ENCODE peak calls at places on chromosomes 5 and 9, in eight cellular contexts. One of them, this sample, is unnamed.

GRCh38 chr9:124522121-124523098 is 15.2 kb upstream of the NR5A1 start:
- DNase-seq in NCI-H510A: no peak
- DNase-seq in stimulated activated CD8-positive, alpha-beta memory T cell treated with anti-CD3 and anti-CD28 coated beads, Interleukin-7, amount 100 ng/mL, for 4 hours: no peak
- DNase-seq in iPS DF 19.7: no peak
- DNase-seq in astrocyte of the spinal cord: no peak
- DNase-seq in activated CD4-positive, alpha-beta T cell treated with anti-CD3 and anti-CD28 coated beads for 48 hours: no peak
- DNase-seq in prostate gland: no peak
- DNase-seq in kidney epithelial cell: no peak
- DNase-seq in this sample: peak

GRCh38 chr9:123440256-123440655 is 84.3 kb downstream of the CRB2 start:
- DNase-seq in NCI-H510A: no peak
- DNase-seq in stimulated activated CD8-positive, alpha-beta memory T cell treated with anti-CD3 and anti-CD28 coated beads, Interleukin-7, amount 100 ng/mL, for 4 hours: no peak
- DNase-seq in iPS DF 19.7: no peak
- DNase-seq in astrocyte of the spinal cord: no peak
- DNase-seq in activated CD4-positive, alpha-beta T cell treated with anti-CD3 and anti-CD28 coated beads for 48 hours: no peak
- DNase-seq in prostate gland: no peak
- DNase-seq in kidney epithelial cell: no peak
- DNase-seq in this sample: no peak

GRCh38 chr5:113806823-113807222 is 293.3 kb downstream of the YTHDC2 start:
- DNase-seq in NCI-H510A: no peak
- DNase-seq in stimulated activated CD8-positive, alpha-beta memory T cell treated with anti-CD3 and anti-CD28 coated beads, Interleukin-7, amount 100 ng/mL, for 4 hours: no peak
- DNase-seq in iPS DF 19.7: no peak
- DNase-seq in astrocyte of the spinal cord: peak
- DNase-seq in activated CD4-positive, alpha-beta T cell treated with anti-CD3 and anti-CD28 coated beads for 48 hours: no peak
- DNase-seq in prostate gland: no peak
- DNase-seq in kidney epithelial cell: no peak
- DNase-seq in this sample: no peak

GRCh38 chr9:134181648-134182034 is 17.3 kb upstream of the RNU6ATAC start:
- DNase-seq in NCI-H510A: no peak
- DNase-seq in stimulated activated CD8-positive, alpha-beta memory T cell treated with anti-CD3 and anti-CD28 coated beads, Interleukin-7, amount 100 ng/mL, for 4 hours: no peak
- DNase-seq in iPS DF 19.7: no peak
- DNase-seq in astrocyte of the spinal cord: no peak
- DNase-seq in activated CD4-positive, alpha-beta T cell treated with anti-CD3 and anti-CD28 coated beads for 48 hours: no peak
- DNase-seq in prostate gland: no peak
- DNase-seq in kidney epithelial cell: no peak
- DNase-seq in this sample: no peak

GRCh38 chr5:132385321-132386105 is 16.0 kb downstream of the SLC22A5 start:
- DNase-seq in NCI-H510A: no peak
- DNase-seq in stimulated activated CD8-positive, alpha-beta memory T cell treated with anti-CD3 and anti-CD28 coated beads, Interleukin-7, amount 100 ng/mL, for 4 hours: peak
- DNase-seq in iPS DF 19.7: no peak
- DNase-seq in astrocyte of the spinal cord: peak
- DNase-seq in activated CD4-positive, alpha-beta T cell treated with anti-CD3 and anti-CD28 coated beads for 48 hours: peak
- DNase-seq in prostate gland: peak
- DNase-seq in kidney epithelial cell: no peak
- DNase-seq in this sample: no peak

GRCh38 chr5:135335031-135335828 is 63.8 kb downstream of the MACROH2A1 start:
- DNase-seq in NCI-H510A: no peak
- DNase-seq in stimulated activated CD8-positive, alpha-beta memory T cell treated with anti-CD3 and anti-CD28 coated beads, Interleukin-7, amount 100 ng/mL, for 4 hours: no peak
- DNase-seq in iPS DF 19.7: no peak
- DNase-seq in astrocyte of the spinal cord: peak
- DNase-seq in activated CD4-positive, alpha-beta T cell treated with anti-CD3 and anti-CD28 coated beads for 48 hours: no peak
- DNase-seq in prostate gland: no peak
- DNase-seq in kidney epithelial cell: no peak
- DNase-seq in this sample: no peak

GRCh38 chr9:136297016-136297691 is 6.7 kb downstream of the CCDC187 start:
- DNase-seq in NCI-H510A: peak
- DNase-seq in stimulated activated CD8-positive, alpha-beta memory T cell treated with anti-CD3 and anti-CD28 coated beads, Interleukin-7, amount 100 ng/mL, for 4 hours: no peak
- DNase-seq in iPS DF 19.7: no peak
- DNase-seq in astrocyte of the spinal cord: no peak
- DNase-seq in activated CD4-positive, alpha-beta T cell treated with anti-CD3 and anti-CD28 coated beads for 48 hours: no peak
- DNase-seq in prostate gland: peak
- DNase-seq in kidney epithelial cell: no peak
- DNase-seq in this sample: no peak

GRCh38 chr5:120017523-120017922 is 388.2 kb downstream of the FAM170A start:
- DNase-seq in NCI-H510A: no peak
- DNase-seq in stimulated activated CD8-positive, alpha-beta memory T cell treated with anti-CD3 and anti-CD28 coated beads, Interleukin-7, amount 100 ng/mL, for 4 hours: no peak
- DNase-seq in iPS DF 19.7: no peak
- DNase-seq in astrocyte of the spinal cord: no peak
- DNase-seq in activated CD4-positive, alpha-beta T cell treated with anti-CD3 and anti-CD28 coated beads for 48 hours: no peak
- DNase-seq in prostate gland: no peak
- DNase-seq in kidney epithelial cell: no peak
- DNase-seq in this sample: no peak

GRCh38 chr5:37799865-37800421 is 39.9 kb downstream of the GDNF start:
- DNase-seq in NCI-H510A: no peak
- DNase-seq in stimulated activated CD8-positive, alpha-beta memory T cell treated with anti-CD3 and anti-CD28 coated beads, Interleukin-7, amount 100 ng/mL, for 4 hours: no peak
- DNase-seq in iPS DF 19.7: no peak
- DNase-seq in astrocyte of the spinal cord: no peak
- DNase-seq in activated CD4-positive, alpha-beta T cell treated with anti-CD3 and anti-CD28 coated beads for 48 hours: no peak
- DNase-seq in prostate gland: no peak
- DNase-seq in kidney epithelial cell: no peak
- DNase-seq in this sample: no peak

GRCh38 chr5:168965638-168966037 is 335.3 kb downstream of the SLIT3 start:
- DNase-seq in NCI-H510A: no peak
- DNase-seq in stimulated activated CD8-positive, alpha-beta memory T cell treated with anti-CD3 and anti-CD28 coated beads, Interleukin-7, amount 100 ng/mL, for 4 hours: no peak
- DNase-seq in iPS DF 19.7: no peak
- DNase-seq in astrocyte of the spinal cord: no peak
- DNase-seq in activated CD4-positive, alpha-beta T cell treated with anti-CD3 and anti-CD28 coated beads for 48 hours: no peak
- DNase-seq in prostate gland: no peak
- DNase-seq in kidney epithelial cell: no peak
- DNase-seq in this sample: no peak

GRCh38 chr9:105296889-105297288 is 52.4 kb downstream of the SLC44A1 start:
- DNase-seq in NCI-H510A: no peak
- DNase-seq in stimulated activated CD8-positive, alpha-beta memory T cell treated with anti-CD3 and anti-CD28 coated beads, Interleukin-7, amount 100 ng/mL, for 4 hours: no peak
- DNase-seq in iPS DF 19.7: no peak
- DNase-seq in astrocyte of the spinal cord: peak
- DNase-seq in activated CD4-positive, alpha-beta T cell treated with anti-CD3 and anti-CD28 coated beads for 48 hours: no peak
- DNase-seq in prostate gland: no peak
- DNase-seq in kidney epithelial cell: peak
- DNase-seq in this sample: no peak

GRCh38 chr5:57434227-57434640 is 48.4 kb downstream of the ACTBL2 start:
- DNase-seq in NCI-H510A: no peak
- DNase-seq in stimulated activated CD8-positive, alpha-beta memory T cell treated with anti-CD3 and anti-CD28 coated beads, Interleukin-7, amount 100 ng/mL, for 4 hours: no peak
- DNase-seq in iPS DF 19.7: no peak
- DNase-seq in astrocyte of the spinal cord: no peak
- DNase-seq in activated CD4-positive, alpha-beta T cell treated with anti-CD3 and anti-CD28 coated beads for 48 hours: no peak
- DNase-seq in prostate gland: no peak
- DNase-seq in kidney epithelial cell: no peak
- DNase-seq in this sample: no peak

This sample was measured in H1.